ENCODE peak calls at places on chromosomes 12 and 14, in ten cellular contexts. Z is NCI-H1417; B is WTC11; O is stimulated activated CD8-positive, alpha-beta memory T cell treated with anti-CD3 and anti-CD28 coated beads, Interleukin-4, amount 100 ng/mL, for 1 hour; R is left cardiac atrium; P is HFFc6; Y is effector memory CD8-positive, alpha-beta T cell; Q is psoas muscle; L is T-helper 1 cell; N is occipital lobe. K is an unnamed sample.

GRCh38 chr14:104205781-104206180 is 67.4 kb downstream of the KIF26A start:
- DNase-seq in R (no peak), P (no peak), B (no peak), Y (no peak), Q (no peak), N (no peak), Z (no peak), L (no peak), O (no peak), K (no peak)

GRCh38 chr14:50603565-50603964 is 43.6 kb downstream of the ATL1 start:
- DNase-seq in B (no peak), P (no peak), O (no peak), Y (no peak), L (no peak), N (no peak), Q (no peak), R (no peak), Z (no peak), K (no peak)

GRCh38 chr12:88111074-88111652 is 30.7 kb downstream of the CEP290 start:
- DNase-seq in N (no peak), Z (peak), R (no peak), O (no peak), L (no peak), Q (no peak), Y (no peak), P (peak), B (no peak), K (no peak)

GRCh38 chr12:51070004-51070403 is 13.4 kb downstream of the CSRNP2 start:
- DNase-seq in L (no peak), Y (no peak), P (no peak), B (no peak), O (no peak), N (no peak), Z (no peak), Q (no peak), R (no peak), K (no peak)

GRCh38 chr12:103745962-103746361 is 95.1 kb downstream of the NT5DC3 start:
- DNase-seq in B (peak), P (no peak), O (no peak), Y (no peak), Z (no peak), L (no peak), Q (no peak), N (no peak), R (no peak), K (no peak)

GRCh38 chr14:79280400-79280670 is 931.0 kb downstream of the DIO2 start:
- DNase-seq in P (no peak), L (no peak), Y (no peak), O (no peak), Z (no peak), Q (no peak), R (no peak), N (no peak), B (no peak), K (no peak)

GRCh38 chr14:31205681-31206535 is 1.7 kb downstream of the HECTD1 start:
- DNase-seq in R (no peak), O (no peak), L (no peak), Q (no peak), N (no peak), Y (peak), P (peak), B (no peak), Z (peak), K (no peak)

GRCh38 chr12:124289634-124290600 is 5.0 kb upstream of the RFLNA start:
- DNase-seq in O (no peak), L (no peak), R (no peak), Q (peak), Y (no peak), B (no peak), Z (no peak), P (peak), N (no peak), K (no peak)

GRCh38 chr12:75208851-75209781 is 523 bp downstream of the KCNC2 start:
- DNase-seq in P (no peak), Y (no peak), R (no peak), L (no peak), Z (peak), O (no peak), B (peak), N (no peak), Q (peak), K (no peak)

GRCh38 chr12:113684053-113684907 is 212.6 kb upstream of the LHX5 start:
- DNase-seq in R (no peak), Z (peak), B (peak), N (no peak), O (no peak), Y (no peak), P (no peak), L (no peak), Q (no peak), K (no peak)

GRCh38 chr14:70601162-70601561 is 707 bp upstream of the MED6 start:
- DNase-seq in Y (no peak), P (no peak), Q (no peak), L (no peak), Z (no peak), B (no peak), O (no peak), N (no peak), R (no peak), K (no peak)

GRCh38 chr12:132604108-132605054 is 6.0 kb downstream of the LRCOL1 start:
- DNase-seq in P (no peak), L (no peak), Y (no peak), O (no peak), Z (no peak), Q (no peak), N (no peak), B (no peak), R (peak), K (no peak)

GRCh38 chr12:99392091-99392850 is 255.3 kb upstream of the GARIN6 start:
- DNase-seq in R (no peak), N (no peak), L (no peak), Q (no peak), Z (no peak), B (no peak), Y (no peak), O (no peak), P (no peak), K (no peak)

GRCh38 chr14:101380940-101381339 is 180.4 kb upstream of the DIO3 start:
- DNase-seq in R (no peak), L (no peak), Y (no peak), P (no peak), B (no peak), N (no peak), Z (no peak), Q (no peak), O (no peak), K (no peak)

GRCh38 chr12:125247477-125247876 is 182.2 kb downstream of the AACS start:
- DNase-seq in B (no peak), O (no peak), N (no peak), Q (no peak), Y (no peak), R (no peak), L (no peak), Z (no peak), P (no peak), K (no peak)

GRCh38 chr14:41549821-41550597 is 56.7 kb upstream of the LRFN5 start:
- DNase-seq in Z (no peak), Q (no peak), B (no peak), Y (no peak), R (no peak), P (no peak), O (no peak), N (no peak), L (no peak), K (no peak)

GRCh38 chr12:67810166-67810565 is 161.6 kb downstream of the DYRK2 start:
- DNase-seq in L (no peak), Y (no peak), Q (no peak), Z (no peak), B (no peak), N (no peak), R (no peak), P (no peak), O (no peak), K (no peak)

GRCh38 chr12:12010277-12011031 is 60.3 kb upstream of the BCL2L14 start:
- DNase-seq in R (peak), L (peak), O (no peak), N (peak), B (no peak), Y (peak), Q (peak), P (peak), Z (no peak), K (peak)

GRCh38 chr14:23177181-23177580 is 6.3 kb downstream of the SLC7A8 start:
- DNase-seq in L (no peak), Z (no peak), Q (no peak), Y (no peak), R (no peak), P (peak), N (no peak), O (no peak), B (no peak), K (no peak)

GRCh38 chr12:16583991-16584745 is 21.8 kb downstream of the LMO3 start:
- DNase-seq in B (no peak), Z (no peak), L (no peak), R (no peak), N (no peak), Y (no peak), P (peak), Q (no peak), O (no peak), K (no peak)

GRCh38 chr12:89698607-89699006 is 10.0 kb downstream of the ATP2B1 start:
- DNase-seq in O (no peak), Z (no peak), B (no peak), P (no peak), R (no peak), L (no peak), Y (no peak), Q (no peak), N (no peak), K (no peak)

GRCh38 chr14:51176819-51177218 is 63.2 kb upstream of the TMX1 start:
- DNase-seq in P (no peak), N (no peak), O (no peak), Y (no peak), L (no peak), B (no peak), R (no peak), Q (no peak), Z (no peak), K (no peak)

GRCh38 chr14:104396682-104397470 is 182.7 kb upstream of the C14orf180 start:
- DNase-seq in O (no peak), Z (no peak), P (no peak), L (no peak), R (no peak), B (no peak), N (no peak), Q (no peak), Y (no peak), K (no peak)

GRCh38 chr12:78181544-78182162 is 351.0 kb downstream of the NAV3 start:
- DNase-seq in L (no peak), O (no peak), Y (no peak), R (no peak), Q (no peak), B (peak), P (no peak), N (no peak), Z (peak), K (no peak)

GRCh38 chr12:111819191-111820158 is 22.6 kb upstream of the MAPKAPK5 start:
- DNase-seq in B (no peak), R (no peak), Z (peak), Y (no peak), L (no peak), Q (no peak), N (no peak), O (no peak), P (peak), K (no peak)

GRCh38 chr14:34436960-34437728 is 24.9 kb downstream of the SPTSSA start:
- DNase-seq in Q (no peak), B (no peak), Z (no peak), L (no peak), R (no peak), Y (no peak), O (no peak), N (no peak), P (no peak), K (no peak)

GRCh38 chr12:54371328-54372112 is 7.2 kb upstream of the GPR84 start:
- DNase-seq in P (no peak), Q (peak), R (peak), N (no peak), O (no peak), Z (peak), L (no peak), Y (no peak), B (no peak), K (no peak)

GRCh38 chr14:69077841-69078240 is 75.1 kb downstream of the DCAF5 start:
- DNase-seq in B (no peak), R (no peak), Q (no peak), P (peak), N (no peak), L (no peak), O (no peak), Z (no peak), Y (no peak), K (no peak)

K was measured in esophagus squamous epithelium.